ENCODE peak calls at places on chromosome 15, in four cellular contexts. One of them, this sample, is unnamed.

GRCh38 chr15:27179789-27180188 is 208.8 kb downstream of the GABRG3 start:
- DNase-seq in HuH-7.5: no peak
- DNase-seq in T1000: no peak
- DNase-seq in glomerular endothelial cell: no peak
- DNase-seq in this sample: no peak

GRCh38 chr15:40942337-40942854 is 10.9 kb upstream of the CHAC1 start:
- DNase-seq in glomerular endothelial cell: no peak
- DNase-seq in HuH-7.5: no peak
- DNase-seq in T1000: no peak
- DNase-seq in this sample: no peak

GRCh38 chr15:77670558-77671148 is 37.9 kb upstream of the LINGO1 start:
- DNase-seq in HuH-7.5: no peak
- DNase-seq in glomerular endothelial cell: no peak
- DNase-seq in T1000: no peak
- DNase-seq in this sample: no peak

GRCh38 chr15:68733666-68734065 is 87.0 kb downstream of the ANP32A start:
- DNase-seq in T1000: no peak
- DNase-seq in glomerular endothelial cell: no peak
- DNase-seq in HuH-7.5: no peak
- DNase-seq in this sample: no peak

GRCh38 chr15:94198633-94199032 is 32.7 kb upstream of the MCTP2 start:
- DNase-seq in T1000: no peak
- DNase-seq in glomerular endothelial cell: no peak
- DNase-seq in HuH-7.5: no peak
- DNase-seq in this sample: no peak

GRCh38 chr15:81391657-81392056 is 17.6 kb upstream of the TMC3 start:
- DNase-seq in HuH-7.5: no peak
- DNase-seq in glomerular endothelial cell: no peak
- DNase-seq in T1000: no peak
- DNase-seq in this sample: no peak

GRCh38 chr15:33720952-33721351 is 247.3 kb upstream of the CHRM5 start:
- DNase-seq in T1000: no peak
- DNase-seq in HuH-7.5: no peak
- DNase-seq in glomerular endothelial cell: peak
- DNase-seq in this sample: no peak

GRCh38 chr15:26630857-26631256 is 142.0 kb downstream of the GABRB3 start:
- DNase-seq in T1000: no peak
- DNase-seq in HuH-7.5: no peak
- DNase-seq in glomerular endothelial cell: no peak
- DNase-seq in this sample: no peak

GRCh38 chr15:31200735-31201151 is 99.2 kb upstream of the TRPM1 start:
- DNase-seq in T1000: no peak
- DNase-seq in glomerular endothelial cell: no peak
- DNase-seq in HuH-7.5: peak
- DNase-seq in this sample: no peak

GRCh38 chr15:51083641-51084040 is 11.1 kb downstream of the TNFAIP8L3 start:
- DNase-seq in T1000: no peak
- DNase-seq in glomerular endothelial cell: no peak
- DNase-seq in HuH-7.5: no peak
- DNase-seq in this sample: no peak

GRCh38 chr15:66698318-66698961 is 3.6 kb upstream of the SMAD6 start:
- DNase-seq in glomerular endothelial cell: no peak
- DNase-seq in HuH-7.5: peak
- DNase-seq in T1000: peak
- DNase-seq in this sample: no peak

GRCh38 chr15:90009301-90010063 is 8.4 kb downstream of the ZNF710 start:
- DNase-seq in glomerular endothelial cell: no peak
- DNase-seq in T1000: no peak
- DNase-seq in HuH-7.5: no peak
- DNase-seq in this sample: no peak

GRCh38 chr15:31405200-31405929 is 78.7 kb downstream of the KLF13 start:
- DNase-seq in HuH-7.5: no peak
- DNase-seq in glomerular endothelial cell: peak
- DNase-seq in T1000: no peak
- DNase-seq in this sample: no peak

GRCh38 chr15:49436786-49437185 is 13.7 kb downstream of the FGF7 start:
- DNase-seq in HuH-7.5: no peak
- DNase-seq in T1000: no peak
- DNase-seq in glomerular endothelial cell: no peak
- DNase-seq in this sample: no peak

GRCh38 chr15:42097018-42097417 is 2.7 kb upstream of the PLA2G4D start:
- DNase-seq in glomerular endothelial cell: no peak
- DNase-seq in HuH-7.5: no peak
- DNase-seq in T1000: no peak
- DNase-seq in this sample: no peak

GRCh38 chr15:38589502-38589901 is 24.9 kb upstream of the RASGRP1 start:
- DNase-seq in HuH-7.5: no peak
- DNase-seq in glomerular endothelial cell: no peak
- DNase-seq in T1000: peak
- DNase-seq in this sample: no peak

GRCh38 chr15:93722165-93722564 is 509.2 kb upstream of the MCTP2 start:
- DNase-seq in T1000: no peak
- DNase-seq in HuH-7.5: no peak
- DNase-seq in glomerular endothelial cell: no peak
- DNase-seq in this sample: no peak

This sample was measured in brain pericyte.